ENCODE peak calls at places on chromosomes 11 and 22, in six cellular contexts. I, R, E, K, M and C are unnamed samples.

GRCh38 chr22:39248254-39248653 is 3.5 kb upstream of the PDGFB start:
- DNase-seq in R (no peak), K (no peak), M (no peak), I (no peak), E (no peak), C (no peak)

GRCh38 chr22:30694171-30694637 is 470 bp upstream of the OSBP2 start:
- DNase-seq in R (peak), M (no peak), E (no peak), I (peak), K (peak), C (peak)

GRCh38 chr11:2532704-2533641 is 88.2 kb downstream of the KCNQ1 start:
- DNase-seq in I (peak), M (peak), E (peak), K (peak), R (peak), C (peak)

GRCh38 chr11:69554849-69555248 is 73.4 kb downstream of the LINC01488 start:
- DNase-seq in M (no peak), R (no peak), E (peak), K (no peak), I (no peak), C (no peak)

GRCh38 chr11:6635082-6635932 is 16.1 kb upstream of the TPP1 start:
- DNase-seq in E (peak), I (no peak), K (no peak), R (no peak), M (no peak), C (no peak)

GRCh38 chr22:26054846-26055245 is 114.4 kb upstream of the SEZ6L start:
- DNase-seq in M (no peak), R (no peak), I (no peak), E (no peak), K (no peak), C (no peak)

GRCh38 chr11:112744041-112744440 is 217.2 kb upstream of the NCAM1 start:
- DNase-seq in I (no peak), E (no peak), K (no peak), R (peak), M (no peak), C (no peak)

GRCh38 chr11:76380977-76381719 is at the start of the genes GVQW3 and THAP12:
- DNase-seq in M (peak), E (peak), I (peak), R (peak), K (peak), C (peak)

GRCh38 chr11:13384837-13385417 is 78.1 kb downstream of the BTBD10 start:
- DNase-seq in R (peak), E (peak), K (peak), I (peak), M (peak), C (peak)

GRCh38 chr22:22753526-22754267 is 109.3 kb downstream of the GGTLC2 start:
- DNase-seq in E (peak), K (no peak), I (peak), R (peak), M (peak), C (peak)

GRCh38 chr11:111540114-111540920 is at the start of gene LAYN:
- DNase-seq in I (no peak), R (peak), K (no peak), E (no peak), M (no peak), C (no peak)

GRCh38 chr11:133386852-133387251 is 145.4 kb downstream of the OPCML start:
- DNase-seq in I (no peak), K (no peak), M (no peak), E (no peak), R (no peak), C (no peak)

GRCh38 chr22:42814215-42814614 is 42.9 kb downstream of the ARFGAP3 start:
- DNase-seq in E (peak), M (no peak), K (no peak), I (no peak), R (no peak), C (no peak)

GRCh38 chr22:46671824-46672432 is 51.7 kb downstream of the GRAMD4 start:
- DNase-seq in I (no peak), R (no peak), M (no peak), E (no peak), K (no peak), C (no peak)
- TF ChIP-seq JUND in I (no peak), R (no peak), M (no peak), E (no peak), K (no peak), C (no peak)

DNA sequence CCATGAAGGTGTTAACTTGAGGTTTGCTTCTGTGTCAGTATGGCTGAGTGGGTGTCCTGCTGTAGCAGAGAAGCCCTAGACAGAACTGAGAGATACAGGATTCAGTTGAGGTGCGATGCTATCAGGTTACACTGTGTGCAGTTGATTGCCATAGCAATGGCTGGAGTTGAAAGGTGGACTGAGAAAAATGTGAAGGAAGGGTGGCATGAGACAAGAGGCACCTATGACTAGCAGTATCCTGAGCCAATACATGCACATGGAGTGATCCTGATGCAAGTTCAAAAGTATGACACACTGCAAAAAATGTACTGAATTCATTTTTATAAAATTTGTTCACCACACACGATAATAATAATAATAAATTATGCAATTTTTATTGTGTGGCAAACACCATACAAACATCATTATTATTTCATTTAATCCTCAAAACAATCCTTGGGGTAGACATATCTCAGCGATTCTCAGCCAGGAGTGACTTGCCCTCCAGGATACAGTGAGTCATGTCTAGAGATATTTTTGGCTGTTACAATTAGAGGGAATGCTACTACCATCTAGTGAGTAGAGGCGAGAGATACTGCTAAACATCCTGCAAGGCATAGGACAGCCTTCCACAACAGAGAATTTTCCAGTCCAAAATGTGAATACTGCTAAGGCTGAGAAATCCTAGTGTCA is 3.9 kb upstream of the PIWIL4 start:
- DNase-seq in E (no peak), R (no peak), I (no peak), M (no peak), K (no peak), C (peak)
- TF ChIP-seq JUND in E (no peak), R (peak), I (no peak), M (peak), K (no peak), C (no peak)

GRCh38 chr11:12091957-12092558 is 18.3 kb upstream of the MICAL2 start:
- DNase-seq in I (no peak), K (no peak), R (no peak), E (peak), M (no peak), C (no peak)
- TF ChIP-seq JUND in I (no peak), K (no peak), R (no peak), E (no peak), M (no peak), C (no peak)

DNA sequence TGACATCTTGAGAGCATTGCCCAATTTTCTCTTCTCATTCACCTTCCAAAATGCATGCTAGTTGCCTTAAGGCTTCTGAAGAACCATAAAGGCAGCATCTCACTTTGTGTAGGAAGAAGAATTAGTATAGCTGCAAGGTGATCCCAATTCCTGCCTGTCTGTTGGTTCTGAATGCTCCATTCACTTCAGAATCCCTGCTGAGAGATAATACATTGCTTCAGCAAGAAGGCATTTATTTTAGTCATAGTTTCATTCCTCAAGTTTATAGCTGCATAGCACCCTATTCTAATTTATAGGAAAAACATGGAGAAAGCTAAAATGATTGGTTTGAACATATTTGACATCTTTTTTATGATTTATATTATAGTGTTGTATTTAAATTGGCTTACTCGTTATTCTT is 181.3 kb downstream of the METTL15 start:
- DNase-seq in K (no peak), I (no peak), M (no peak), E (no peak), R (no peak), C (no peak)
- TF ChIP-seq JUND in K (no peak), I (no peak), M (no peak), E (no peak), R (no peak), C (no peak)

DNA sequence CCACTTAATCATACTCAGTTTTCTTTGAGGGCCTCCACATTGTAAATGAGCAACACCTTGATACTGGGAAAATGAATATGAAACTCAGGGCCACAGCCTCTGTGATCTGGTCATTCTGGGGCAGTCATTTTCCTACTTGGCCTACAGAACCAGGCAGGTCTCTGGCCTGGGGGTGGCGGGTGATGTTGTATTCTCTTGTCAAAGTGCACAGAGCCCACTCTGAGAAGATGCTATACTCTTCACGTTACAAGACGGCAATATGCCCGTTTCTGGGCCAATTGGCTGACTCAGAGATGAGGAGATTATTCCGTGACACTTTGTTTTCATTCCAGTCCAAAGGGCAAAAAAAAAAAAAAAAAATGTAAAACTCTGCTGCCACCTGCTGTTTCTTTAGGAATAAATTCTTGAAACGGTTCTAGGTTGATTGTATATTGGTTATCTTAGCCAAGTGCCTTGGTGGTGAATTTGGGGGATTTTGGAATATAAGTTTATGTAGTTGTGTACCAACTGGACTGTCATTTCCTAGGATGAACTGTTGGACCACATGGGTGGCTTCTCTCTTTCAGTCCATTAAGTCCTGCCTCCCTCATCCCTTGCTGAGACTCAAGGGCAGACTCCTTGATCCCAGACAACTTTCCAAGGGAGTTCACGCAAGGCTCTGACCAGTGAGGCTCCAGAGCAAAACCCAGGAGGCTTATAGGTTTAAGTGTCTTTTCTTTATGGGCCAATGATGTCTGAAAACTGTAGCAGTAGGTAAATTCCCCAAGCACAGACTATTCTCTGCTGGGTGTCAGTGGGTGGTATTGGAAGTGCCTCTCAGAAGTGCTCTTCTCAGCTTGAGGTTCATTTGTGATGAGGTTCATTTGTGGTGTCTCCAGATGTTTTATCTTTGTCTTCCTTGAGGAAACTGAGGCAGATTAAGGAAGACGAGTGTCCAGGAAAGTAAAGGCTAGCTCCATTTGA is 18.2 kb downstream of the ADM start:
- DNase-seq in R (peak), M (peak), I (peak), K (no peak), E (peak), C (peak)
- TF ChIP-seq JUND in R (peak), M (peak), I (peak), K (no peak), E (peak), C (peak)